ENCODE peak calls at places on chromosomes 5 and 9, in five cellular contexts. R, V, I, H and E are unnamed samples.

GRCh38 chr5:107274576-107274975 is 396.2 kb downstream of the EFNA5 start:
- DNase-seq in R (no peak), V (no peak), H (no peak), I (no peak), E (no peak)

GRCh38 chr5:124790261-124790894 is 43.9 kb upstream of the ZNF608 start:
- DNase-seq in H (no peak), V (no peak), R (no peak), I (no peak), E (no peak)

GRCh38 chr9:112334319-112334828 is 955 bp upstream of the PTBP3 start:
- DNase-seq in R (no peak), V (peak; percentile 35), I (no peak), H (no peak), E (no peak)

GRCh38 chr5:42500003-42500599 is 76.9 kb downstream of the GHR start:
- DNase-seq in I (no peak), V (no peak), R (no peak), H (no peak), E (no peak)

GRCh38 chr9:6667633-6668280 is 22.2 kb upstream of the GLDC start:
- DNase-seq in H (no peak), I (no peak), R (peak; percentile 33), V (no peak), E (no peak)

GRCh38 chr5:39624268-39624886 is 199.6 kb upstream of the DAB2 start:
- DNase-seq in R (no peak), H (peak; percentile 11), I (peak; percentile 58), V (peak; percentile 47), E (no peak)

GRCh38 chr5:82538339-82539034 is 260.3 kb upstream of the RPS23 start:
- DNase-seq in R (peak; percentile 31), H (no peak), V (no peak), I (no peak), E (no peak)

GRCh38 chr9:128005938-128006337 is 25.1 kb upstream of the EEIG1 start:
- DNase-seq in V (peak; percentile 56), H (no peak), I (no peak), R (no peak), E (no peak)

GRCh38 chr9:79287881-79288280 is 283.9 kb upstream of the TLE4 start:
- DNase-seq in V (no peak), H (no peak), I (no peak), R (no peak), E (no peak)

GRCh38 chr5:134982230-134982629 is 14.5 kb downstream of the CATSPER3 start:
- DNase-seq in R (no peak), V (no peak), H (no peak), I (no peak), E (no peak)

GRCh38 chr9:1050125-1050895 is at the start of gene DMRT2:
- DNase-seq in R (peak; percentile 43), I (peak; percentile 0), V (peak; percentile 51), H (no peak), E (peak; percentile 91)

GRCh38 chr5:157359350-157359910 is 93.5 kb downstream of the CYFIP2 start:
- DNase-seq in V (no peak), H (no peak), I (no peak), R (no peak), E (no peak)

GRCh38 chr5:58854396-58854795 is 271.5 kb downstream of the RAB3C start:
- DNase-seq in H (no peak), R (no peak), I (no peak), V (no peak), E (no peak)

GRCh38 chr5:14417792-14418765 is 163.5 kb upstream of the OTULINL start:
- DNase-seq in R (no peak), I (no peak), V (no peak), H (no peak), E (no peak)

GRCh38 chr5:159330131-159330530 is at the start of gene IL12B:
- DNase-seq in H (no peak), I (no peak), R (no peak), V (no peak), E (no peak)

GRCh38 chr9:29213374-29214161 is 1640.3 kb upstream of the C9orf72 start:
- DNase-seq in V (no peak), R (no peak), I (no peak), H (no peak), E (peak; percentile 83)

GRCh38 chr5:179239256-179240135 is 105.8 kb downstream of the ADAMTS2 start:
- DNase-seq in R (no peak), H (no peak), V (no peak), I (no peak), E (no peak)

GRCh38 chr5:76342474-76342873 is 60.6 kb upstream of the IQGAP2 start:
- DNase-seq in R (no peak), V (no peak), I (no peak), H (no peak), E (no peak)

GRCh38 chr9:112751059-112751795 is 667 bp downstream of the SNX30 start:
- DNase-seq in H (no peak), I (no peak), R (peak; percentile 52), V (peak; percentile 78), E (peak; percentile 25)

GRCh38 chr9:97982191-97982718 is 886 bp upstream of the ANP32B start:
- DNase-seq in R (peak; percentile 35), H (no peak), I (no peak), V (no peak), E (no peak)

DNA sequence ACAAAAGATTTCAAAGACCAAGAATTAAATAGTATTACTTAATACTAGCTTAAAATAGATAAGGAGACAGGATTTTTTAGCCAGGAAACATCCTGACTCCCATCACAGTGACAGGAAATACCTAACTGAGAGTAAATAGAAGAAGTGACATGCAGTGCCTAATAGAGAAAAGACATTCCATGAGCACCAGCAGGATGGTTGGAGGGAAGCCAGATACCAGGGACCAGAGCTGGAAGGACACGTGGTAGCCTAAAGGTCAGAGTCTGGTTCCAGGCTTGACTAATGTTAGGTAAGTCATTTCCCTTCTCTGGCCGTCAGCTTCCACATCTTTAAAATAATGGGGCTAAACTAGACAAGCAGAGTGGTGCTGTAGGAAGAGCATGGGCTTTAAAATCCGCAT is 41.6 kb downstream of the CDK5RAP2 start:
- DNase-seq in R (no peak), V (peak; percentile 95), H (no peak), I (no peak), E (no peak)
- TF ChIP-seq SRF in R (no peak), V (no peak), H (no peak), I (no peak), E (no peak)

GRCh38 chr5:5235685-5236084 is 95.6 kb downstream of the ADAMTS16 start:
- DNase-seq in H (no peak), R (no peak), I (no peak), V (no peak), E (no peak)
- TF ChIP-seq SRF in H (no peak), R (no peak), I (no peak), V (no peak), E (no peak)

DNA sequence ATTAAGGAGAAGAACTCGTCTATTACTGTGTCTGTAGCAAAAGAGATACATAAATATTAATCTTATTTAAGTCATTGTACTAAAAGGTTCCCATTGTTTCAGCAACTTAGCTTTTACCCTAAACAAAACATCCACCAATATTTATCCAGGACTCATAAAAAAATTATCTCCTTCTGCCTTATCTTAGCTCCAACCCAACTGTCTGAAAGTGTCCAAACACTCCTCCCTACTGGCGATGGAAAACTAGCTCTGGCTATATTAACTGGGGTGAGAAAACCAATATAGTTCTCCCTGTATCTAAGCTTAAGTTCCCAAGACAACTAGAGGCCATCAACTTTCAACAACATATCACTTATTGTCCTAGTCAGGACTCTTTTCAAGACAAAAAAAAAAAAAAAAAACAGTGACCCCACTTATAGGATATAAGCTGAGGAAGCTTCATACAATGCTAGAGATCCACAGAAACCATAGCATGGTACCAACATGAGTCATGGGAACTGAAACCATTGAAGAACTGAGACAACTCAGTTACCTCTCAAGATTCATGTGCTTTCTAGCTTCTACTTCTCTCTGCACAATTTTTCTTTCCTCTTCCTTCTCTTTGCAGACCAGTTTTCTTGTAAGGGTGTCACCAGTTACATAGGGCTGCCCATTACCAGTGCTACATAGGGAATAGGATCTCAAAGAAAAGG is 150.7 kb upstream of the RASA1 start:
- DNase-seq in V (no peak), H (peak; percentile 89), I (no peak), R (peak; percentile 26), E (no peak)
- TF ChIP-seq SRF in V (no peak), H (no peak), I (no peak), R (no peak), E (no peak)

DNA sequence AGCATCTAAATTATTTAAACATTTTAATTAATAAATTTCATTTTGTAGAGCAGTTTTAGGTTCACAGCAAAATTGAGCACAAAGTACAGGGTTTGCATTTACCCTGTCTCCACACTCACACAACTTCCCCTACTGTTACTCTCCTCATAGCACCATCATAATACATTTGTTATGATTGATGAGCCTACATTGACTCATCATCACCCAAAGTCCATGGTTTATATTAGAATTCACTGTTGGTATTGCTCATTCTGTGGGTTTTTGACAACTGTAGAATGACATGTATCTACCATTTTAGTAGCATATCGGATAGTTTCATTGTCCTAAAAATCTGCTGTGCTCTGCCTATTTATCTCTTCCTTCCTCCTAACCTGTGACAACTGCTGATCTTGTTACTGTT is 411.1 kb upstream of the MPDZ start:
- DNase-seq in R (no peak), V (no peak), I (no peak), H (no peak), E (no peak)
- TF ChIP-seq SRF in R (no peak), V (no peak), I (no peak), H (no peak), E (no peak)

DNA sequence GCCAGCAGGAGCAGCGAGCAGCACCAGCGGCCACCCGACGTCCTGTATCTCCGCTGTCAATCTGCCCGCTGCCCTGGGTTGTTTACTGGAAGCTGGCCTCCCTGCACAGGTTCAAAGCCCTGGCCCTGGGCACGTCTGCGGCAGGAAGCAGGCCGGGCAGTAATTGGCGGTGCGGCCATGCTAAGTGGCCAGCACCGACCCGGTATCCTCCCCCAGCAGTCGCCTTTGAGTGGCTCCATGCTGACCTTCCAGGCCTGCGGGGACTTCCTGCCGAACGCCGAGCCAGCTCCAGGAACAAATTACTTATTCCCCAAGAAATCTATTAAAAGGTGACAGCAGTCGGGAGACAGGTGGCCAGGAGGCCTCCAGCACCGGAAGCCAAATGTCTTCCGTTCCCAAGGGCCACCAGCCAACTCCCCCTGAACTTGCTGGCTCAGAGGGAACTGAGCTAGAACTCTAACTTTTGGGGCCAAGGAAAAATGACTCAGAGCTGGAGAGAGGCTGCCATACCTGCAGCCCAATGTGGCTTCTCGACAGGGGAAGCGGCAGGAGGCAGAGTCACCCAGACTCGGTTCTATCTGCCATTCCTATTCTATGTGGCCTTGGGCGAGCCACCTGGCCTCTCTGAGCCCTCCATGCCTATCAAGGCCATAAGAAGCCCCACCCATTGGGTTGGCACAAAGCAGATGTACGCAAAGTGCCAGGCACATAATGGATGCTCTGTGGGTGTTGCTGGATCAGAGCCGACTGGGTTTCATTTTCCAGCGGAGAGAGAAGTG is 13.7 kb upstream of the PSMB7 start:
- DNase-seq in I (no peak), R (no peak), V (no peak), H (no peak), E (no peak)
- TF ChIP-seq SRF in I (no peak), R (no peak), V (no peak), H (no peak), E (no peak)

GRCh38 chr9:133528887-133529262 is 4.1 kb upstream of the MYMK start:
- DNase-seq in R (no peak), I (no peak), H (no peak), V (no peak), E (no peak)
- TF ChIP-seq SRF in R (no peak), I (no peak), H (no peak), V (no peak), E (no peak)